ENCODE peak calls at places on chromosome 9, in four cellular contexts. One of them, this sample, is unnamed.
A peak's percentile ranks its signal among the peaks of the same experiment; 100 is the strongest.

GRCh38 chr9:132032584-132032945 is 47.1 kb downstream of the MED27 start:
- DNase-seq in progenitor cell of endocrine pancreas: no peak
- DNase-seq in IMR-90: no peak
- DNase-seq in PC-9: no peak
- DNase-seq in this sample: no peak

GRCh38 chr9:7844283-7844682 is 44.7 kb upstream of the DMAC1 start:
- DNase-seq in progenitor cell of endocrine pancreas: no peak
- DNase-seq in IMR-90: peak; percentile 7
- DNase-seq in PC-9: no peak
- DNase-seq in this sample: no peak

GRCh38 chr9:6080154-6080716 is 64.8 kb upstream of the RANBP6 start:
- DNase-seq in progenitor cell of endocrine pancreas: peak; percentile 81
- DNase-seq in IMR-90: peak; percentile 82
- DNase-seq in PC-9: peak; percentile 84
- DNase-seq in this sample: peak; percentile 53

GRCh38 chr9:93466416-93467061 is 13.2 kb upstream of the FAM120AOS start:
- DNase-seq in progenitor cell of endocrine pancreas: no peak
- DNase-seq in IMR-90: no peak
- DNase-seq in PC-9: no peak
- DNase-seq in this sample: no peak

GRCh38 chr9:35510745-35511428 is 21.0 kb downstream of the RUSC2 start:
- DNase-seq in progenitor cell of endocrine pancreas: no peak
- DNase-seq in IMR-90: peak; percentile 96
- DNase-seq in PC-9: peak; percentile 51
- DNase-seq in this sample: no peak

GRCh38 chr9:90964101-90965020 is 162.7 kb downstream of the SYK start:
- DNase-seq in progenitor cell of endocrine pancreas: no peak
- DNase-seq in IMR-90: no peak
- DNase-seq in PC-9: peak; percentile 46
- DNase-seq in this sample: no peak

GRCh38 chr9:104091028-104091590 is 3.0 kb upstream of the SMC2 start:
- DNase-seq in progenitor cell of endocrine pancreas: no peak
- DNase-seq in IMR-90: peak; percentile 2
- DNase-seq in PC-9: no peak
- DNase-seq in this sample: no peak

GRCh38 chr9:91676042-91676441 is 252.4 kb upstream of the NFIL3 start:
- DNase-seq in progenitor cell of endocrine pancreas: no peak
- DNase-seq in IMR-90: no peak
- DNase-seq in PC-9: peak; percentile 64
- DNase-seq in this sample: no peak

GRCh38 chr9:98775831-98776441 is 20.4 kb downstream of the ANKS6 start:
- DNase-seq in progenitor cell of endocrine pancreas: peak; percentile 33
- DNase-seq in IMR-90: peak; percentile 79
- DNase-seq in PC-9: no peak
- DNase-seq in this sample: no peak

GRCh38 chr9:35993976-35994720 is 36.2 kb upstream of the OR2S2 start:
- DNase-seq in progenitor cell of endocrine pancreas: no peak
- DNase-seq in IMR-90: peak; percentile 13
- DNase-seq in PC-9: no peak
- DNase-seq in this sample: no peak

GRCh38 chr9:127919253-127919815 is 2.5 kb upstream of the ST6GALNAC4 start:
- DNase-seq in progenitor cell of endocrine pancreas: no peak
- DNase-seq in IMR-90: peak; percentile 99
- DNase-seq in PC-9: peak; percentile 95
- DNase-seq in this sample: peak; percentile 80

GRCh38 chr9:115668506-115668905 is 485.1 kb upstream of the PAPPA start:
- DNase-seq in progenitor cell of endocrine pancreas: no peak
- DNase-seq in IMR-90: peak; percentile 94
- DNase-seq in PC-9: no peak
- DNase-seq in this sample: no peak

GRCh38 chr9:133119039-133119438 is 2.0 kb downstream of the RALGDS start:
- DNase-seq in progenitor cell of endocrine pancreas: no peak
- DNase-seq in IMR-90: no peak
- DNase-seq in PC-9: no peak
- DNase-seq in this sample: no peak

GRCh38 chr9:112047538-112048066 is 127.5 kb downstream of the SUSD1 start:
- DNase-seq in progenitor cell of endocrine pancreas: no peak
- DNase-seq in IMR-90: no peak
- DNase-seq in PC-9: no peak
- DNase-seq in this sample: no peak

GRCh38 chr9:20225841-20226240 is 396.5 kb downstream of the MLLT3 start:
- DNase-seq in progenitor cell of endocrine pancreas: no peak
- DNase-seq in IMR-90: no peak
- DNase-seq in PC-9: no peak
- DNase-seq in this sample: no peak

GRCh38 chr9:93139365-93140182 is 5.5 kb upstream of the NINJ1 start:
- DNase-seq in progenitor cell of endocrine pancreas: no peak
- DNase-seq in IMR-90: no peak
- DNase-seq in PC-9: no peak
- DNase-seq in this sample: no peak

GRCh38 chr9:98944130-98945074 is 695 bp downstream of the COL15A1 start:
- DNase-seq in progenitor cell of endocrine pancreas: peak; percentile 14
- DNase-seq in IMR-90: no peak
- DNase-seq in PC-9: no peak
- DNase-seq in this sample: no peak

GRCh38 chr9:78332381-78332780 is 35.5 kb downstream of the PSAT1 start:
- DNase-seq in progenitor cell of endocrine pancreas: no peak
- DNase-seq in IMR-90: no peak
- DNase-seq in PC-9: no peak
- DNase-seq in this sample: no peak

GRCh38 chr9:34072868-34073590 is 24.3 kb upstream of the UBAP2 start:
- DNase-seq in progenitor cell of endocrine pancreas: no peak
- DNase-seq in IMR-90: peak; percentile 96
- DNase-seq in PC-9: peak; percentile 14
- DNase-seq in this sample: no peak

GRCh38 chr9:16627967-16628366 is 242.5 kb downstream of the BNC2 start:
- DNase-seq in progenitor cell of endocrine pancreas: no peak
- DNase-seq in IMR-90: peak; percentile 96
- DNase-seq in PC-9: no peak
- DNase-seq in this sample: no peak

GRCh38 chr9:83986765-83987401 is 6.3 kb downstream of the RMI1 start:
- DNase-seq in progenitor cell of endocrine pancreas: no peak
- DNase-seq in IMR-90: peak; percentile 37
- DNase-seq in PC-9: peak; percentile 33
- DNase-seq in this sample: no peak

GRCh38 chr9:114214181-114214580 is 58.8 kb downstream of the COL27A1 start:
- DNase-seq in progenitor cell of endocrine pancreas: no peak
- DNase-seq in IMR-90: peak; percentile 48
- DNase-seq in PC-9: no peak
- DNase-seq in this sample: no peak

GRCh38 chr9:81604306-81605153 is 84.8 kb downstream of the TLE1 start:
- DNase-seq in progenitor cell of endocrine pancreas: no peak
- DNase-seq in IMR-90: peak; percentile 48
- DNase-seq in PC-9: no peak
- DNase-seq in this sample: no peak

GRCh38 chr9:97555164-97555563 is 53.7 kb downstream of the TMOD1 start:
- DNase-seq in progenitor cell of endocrine pancreas: no peak
- DNase-seq in IMR-90: peak; percentile 13
- DNase-seq in PC-9: no peak
- DNase-seq in this sample: no peak

GRCh38 chr9:131810351-131811170 is 70.7 kb upstream of the RAPGEF1 start:
- DNase-seq in progenitor cell of endocrine pancreas: no peak
- DNase-seq in IMR-90: no peak
- DNase-seq in PC-9: no peak
- DNase-seq in this sample: no peak

GRCh38 chr9:27432308-27432707 is 91.8 kb upstream of the IFNK start:
- DNase-seq in progenitor cell of endocrine pancreas: no peak
- DNase-seq in IMR-90: no peak
- DNase-seq in PC-9: no peak
- DNase-seq in this sample: no peak

GRCh38 chr9:115674091-115674490 is 479.5 kb upstream of the PAPPA start:
- DNase-seq in progenitor cell of endocrine pancreas: no peak
- DNase-seq in IMR-90: no peak
- DNase-seq in PC-9: no peak
- DNase-seq in this sample: no peak

GRCh38 chr9:134325096-134325812 is 1.0 kb upstream of the RXRA start:
- DNase-seq in progenitor cell of endocrine pancreas: peak; percentile 37
- DNase-seq in IMR-90: peak; percentile 49
- DNase-seq in PC-9: peak; percentile 65
- DNase-seq in this sample: no peak

GRCh38 chr9:109813829-109814228 is 33.8 kb downstream of the PALM2AKAP2 start:
- DNase-seq in progenitor cell of endocrine pancreas: no peak
- DNase-seq in IMR-90: no peak
- DNase-seq in PC-9: no peak
- DNase-seq in this sample: no peak

GRCh38 chr9:108759399-108759798 is 96.4 kb downstream of the ACTL7B start:
- DNase-seq in progenitor cell of endocrine pancreas: no peak
- DNase-seq in IMR-90: no peak
- DNase-seq in PC-9: no peak
- DNase-seq in this sample: no peak

GRCh38 chr9:114460513-114461225 is 44.6 kb downstream of the WHRN start:
- DNase-seq in progenitor cell of endocrine pancreas: no peak
- DNase-seq in IMR-90: no peak
- DNase-seq in PC-9: no peak
- DNase-seq in this sample: no peak

GRCh38 chr9:93300585-93301081 is 116.7 kb downstream of the WNK2 start:
- DNase-seq in progenitor cell of endocrine pancreas: no peak
- DNase-seq in IMR-90: no peak
- DNase-seq in PC-9: no peak
- DNase-seq in this sample: no peak

GRCh38 chr9:22049411-22049810 is 40.3 kb upstream of the CDKN2B start:
- DNase-seq in progenitor cell of endocrine pancreas: no peak
- DNase-seq in IMR-90: peak; percentile 50
- DNase-seq in PC-9: no peak
- DNase-seq in this sample: no peak

GRCh38 chr9:72931437-72931836 is 21.4 kb downstream of the ALDH1A1 start:
- DNase-seq in progenitor cell of endocrine pancreas: no peak
- DNase-seq in IMR-90: no peak
- DNase-seq in PC-9: no peak
- DNase-seq in this sample: no peak

GRCh38 chr9:37037744-37038640 is 3.9 kb upstream of the PAX5 start:
- DNase-seq in progenitor cell of endocrine pancreas: no peak
- DNase-seq in IMR-90: no peak
- DNase-seq in PC-9: no peak
- DNase-seq in this sample: no peak

GRCh38 chr9:95181226-95181818 is 136.2 kb downstream of the FANCC start:
- DNase-seq in progenitor cell of endocrine pancreas: no peak
- DNase-seq in IMR-90: peak; percentile 9
- DNase-seq in PC-9: no peak
- DNase-seq in this sample: no peak

GRCh38 chr9:95181845-95182244 is 135.7 kb downstream of the FANCC start:
- DNase-seq in progenitor cell of endocrine pancreas: no peak
- DNase-seq in IMR-90: no peak
- DNase-seq in PC-9: no peak
- DNase-seq in this sample: no peak

GRCh38 chr9:95185931-95186330 is 131.6 kb downstream of the FANCC start:
- DNase-seq in progenitor cell of endocrine pancreas: no peak
- DNase-seq in IMR-90: no peak
- DNase-seq in PC-9: no peak
- DNase-seq in this sample: no peak

GRCh38 chr9:95177617-95178016 is 139.9 kb downstream of the FANCC start:
- DNase-seq in progenitor cell of endocrine pancreas: no peak
- DNase-seq in IMR-90: no peak
- DNase-seq in PC-9: no peak
- DNase-seq in this sample: no peak

GRCh38 chr9:95182854-95183563 is 134.5 kb downstream of the FANCC start:
- DNase-seq in progenitor cell of endocrine pancreas: no peak
- DNase-seq in IMR-90: no peak
- DNase-seq in PC-9: no peak
- DNase-seq in this sample: no peak
- TF ChIP-seq CTCF in progenitor cell of endocrine pancreas: peak; percentile 52
- TF ChIP-seq CTCF in IMR-90: peak; percentile 7
- TF ChIP-seq CTCF in PC-9: no peak
- TF ChIP-seq CTCF in this sample: no peak

GRCh38 chr9:77177143-77177893 is at the start of gene VPS13A:
- DNase-seq in progenitor cell of endocrine pancreas: peak; percentile 93
- DNase-seq in IMR-90: peak; percentile 91
- DNase-seq in PC-9: peak; percentile 97
- DNase-seq in this sample: peak; percentile 69
- TF ChIP-seq CTCF in progenitor cell of endocrine pancreas: peak; percentile 40
- TF ChIP-seq CTCF in IMR-90: peak; percentile 34
- TF ChIP-seq CTCF in PC-9: no peak
- TF ChIP-seq CTCF in this sample: no peak

GRCh38 chr9:18791074-18791473 is 241.9 kb downstream of the SAXO1 start:
- DNase-seq in progenitor cell of endocrine pancreas: peak; percentile 48
- DNase-seq in IMR-90: peak; percentile 12
- DNase-seq in PC-9: peak; percentile 6
- DNase-seq in this sample: no peak

GRCh38 chr9:18795947-18796705 is 236.9 kb downstream of the SAXO1 start:
- DNase-seq in progenitor cell of endocrine pancreas: no peak
- DNase-seq in IMR-90: peak; percentile 61
- DNase-seq in PC-9: no peak
- DNase-seq in this sample: no peak

GRCh38 chr9:18788256-18788655 is 244.8 kb downstream of the SAXO1 start:
- DNase-seq in progenitor cell of endocrine pancreas: no peak
- DNase-seq in IMR-90: no peak
- DNase-seq in PC-9: no peak
- DNase-seq in this sample: no peak

GRCh38 chr9:18796871-18797270 is 236.1 kb downstream of the SAXO1 start:
- DNase-seq in progenitor cell of endocrine pancreas: no peak
- DNase-seq in IMR-90: no peak
- DNase-seq in PC-9: no peak
- DNase-seq in this sample: no peak

GRCh38 chr9:18793122-18793521 is 239.9 kb downstream of the SAXO1 start:
- DNase-seq in progenitor cell of endocrine pancreas: no peak
- DNase-seq in IMR-90: no peak
- DNase-seq in PC-9: no peak
- DNase-seq in this sample: no peak
- TF ChIP-seq CTCF in progenitor cell of endocrine pancreas: no peak
- TF ChIP-seq CTCF in IMR-90: no peak
- TF ChIP-seq CTCF in PC-9: no peak
- TF ChIP-seq CTCF in this sample: no peak

DNA sequence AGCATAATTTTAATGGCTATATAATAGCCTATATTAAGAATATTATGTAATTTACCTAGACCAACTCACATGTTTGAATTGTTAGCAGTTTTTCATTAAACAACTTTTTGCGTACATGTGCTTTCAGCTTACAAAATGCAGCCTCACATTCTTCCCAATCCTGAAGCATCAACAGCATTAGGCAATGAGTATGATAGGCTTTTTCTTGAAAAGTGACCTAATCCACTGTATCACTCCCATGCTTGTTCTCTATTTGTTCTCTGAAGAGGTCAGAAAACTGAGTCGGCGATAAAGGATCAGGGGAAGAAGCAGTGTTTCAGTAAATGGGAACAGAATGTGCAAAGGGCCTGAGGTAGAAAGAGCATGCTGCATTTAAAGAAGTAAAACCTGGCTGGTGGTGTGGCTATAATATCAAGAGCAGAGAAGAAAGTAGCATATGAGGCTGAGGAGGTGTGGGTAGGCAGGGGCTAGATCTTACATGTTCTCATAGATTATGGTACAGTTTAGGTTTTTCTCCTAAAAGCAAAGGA is 212.4 kb downstream of the SAXO1 start:
- DNase-seq in progenitor cell of endocrine pancreas: no peak
- DNase-seq in IMR-90: peak; percentile 31
- DNase-seq in PC-9: no peak
- DNase-seq in this sample: no peak
- TF ChIP-seq CTCF in progenitor cell of endocrine pancreas: no peak
- TF ChIP-seq CTCF in IMR-90: no peak
- TF ChIP-seq CTCF in PC-9: no peak
- TF ChIP-seq CTCF in this sample: no peak